ENCODE peak calls at places on chromosomes 5 and 9, in four cellular contexts. Z, R, B and L are unnamed samples.

GRCh38 chr5:150779397-150780179 is 1.0 kb downstream of the SMIM3 start:
- DNase-seq in B (no peak), Z (no peak), R (no peak), L (no peak)

GRCh38 chr5:123093279-123094226 is 4.5 kb downstream of the PRDM6 start:
- DNase-seq in R (no peak), B (no peak), Z (no peak), L (no peak)

GRCh38 chr9:131038256-131039128 is 29.5 kb downstream of the LAMC3 start:
- DNase-seq in Z (no peak), R (no peak), B (no peak), L (no peak)

GRCh38 chr5:78511116-78511906 is 137.3 kb downstream of the LHFPL2 start:
- DNase-seq in B (peak; percentile 71), R (no peak), Z (no peak), L (no peak)

GRCh38 chr9:16728128-16728505 is 142.4 kb downstream of the BNC2 start:
- DNase-seq in Z (no peak), R (no peak), B (no peak), L (no peak)

GRCh38 chr5:35087971-35088370 is 40.2 kb upstream of the AGXT2 start:
- DNase-seq in R (no peak), B (no peak), Z (no peak), L (no peak)

GRCh38 chr5:77011498-77011897 is 18.7 kb upstream of the AGGF1 start:
- DNase-seq in Z (no peak), R (no peak), B (no peak), L (no peak)

GRCh38 chr9:114799925-114800324 is 5.9 kb downstream of the TNFSF15 start:
- DNase-seq in R (no peak), B (no peak), Z (no peak), L (no peak)

GRCh38 chr5:154190652-154191304 is at the start of gene GALNT10:
- DNase-seq in Z (peak; percentile 55), R (no peak), B (peak; percentile 75), L (peak; percentile 45)

GRCh38 chr5:11791777-11792176 is 112.5 kb downstream of the CTNND2 start:
- DNase-seq in Z (no peak), R (no peak), B (no peak), L (no peak)

GRCh38 chr9:113417370-113417769 is 6.8 kb downstream of the C9orf43 start:
- DNase-seq in Z (no peak), B (no peak), R (no peak), L (no peak)

GRCh38 chr5:122062205-122062604 is 15.9 kb downstream of the LOX start:
- DNase-seq in R (no peak), B (no peak), Z (no peak), L (no peak)

GRCh38 chr5:120055858-120056257 is 408.2 kb upstream of the PRR16 start:
- DNase-seq in Z (no peak), B (no peak), R (no peak), L (no peak)

GRCh38 chr9:72857632-72858011 is 95.2 kb downstream of the ALDH1A1 start:
- DNase-seq in B (no peak), Z (no peak), R (no peak), L (no peak)

GRCh38 chr5:90528704-90529233 is 615 bp downstream of the LYSMD3 start:
- DNase-seq in R (no peak), Z (no peak), B (no peak), L (no peak)

GRCh38 chr9:81113408-81114124 is 575.8 kb downstream of the TLE1 start:
- DNase-seq in Z (no peak), B (no peak), R (no peak), L (no peak)

GRCh38 chr5:53023969-53024368 is 34.8 kb downstream of the ITGA2 start:
- DNase-seq in B (no peak), R (no peak), Z (no peak), L (no peak)

GRCh38 chr5:1220831-1221230 is 4.3 kb upstream of the SLC6A18 start:
- DNase-seq in Z (no peak), R (no peak), B (no peak), L (no peak)

GRCh38 chr5:73968246-73968645 is 342.2 kb downstream of the ARHGEF28 start:
- DNase-seq in Z (no peak), B (no peak), R (no peak), L (no peak)

GRCh38 chr9:136726118-136726517 is 13.7 kb downstream of the DIPK1B start:
- DNase-seq in Z (no peak), B (no peak), R (no peak), L (no peak)

GRCh38 chr9:12640021-12640587 is 53.1 kb upstream of the TYRP1 start:
- DNase-seq in R (peak; percentile 2), B (no peak), Z (no peak), L (no peak)

GRCh38 chr9:133510926-133511505 is 13.7 kb downstream of the MYMK start:
- DNase-seq in R (no peak), B (no peak), Z (no peak), L (no peak)

GRCh38 chr5:89268460-89268859 is 385.5 kb upstream of the MEF2C start:
- DNase-seq in Z (no peak), B (no peak), R (no peak), L (no peak)

GRCh38 chr9:122124528-122124927 is 31.4 kb upstream of the TTLL11 start:
- DNase-seq in R (no peak), B (peak; percentile 56), Z (no peak), L (no peak)

GRCh38 chr5:33997331-33997983 is 10.4 kb downstream of the AMACR start:
- DNase-seq in Z (peak; percentile 65), R (peak; percentile 13), B (peak; percentile 87), L (no peak)

GRCh38 chr9:68651280-68651893 is 53.7 kb upstream of the PIP5K1B start:
- DNase-seq in Z (no peak), R (no peak), B (no peak), L (no peak)

GRCh38 chr9:76181020-76181641 is 213.1 kb downstream of the RFK start:
- DNase-seq in R (peak; percentile 72), B (no peak), Z (peak; percentile 57), L (no peak)

GRCh38 chr5:118857700-118858099 is 130.6 kb downstream of the DTWD2 start:
- DNase-seq in B (no peak), Z (no peak), R (no peak), L (no peak)

GRCh38 chr5:180850434-180851078 is 10.5 kb downstream of the ZFP62 start:
- DNase-seq in R (no peak), B (no peak), Z (no peak), L (no peak)
- H3K9me3 ChIP-seq in R (peaks cover 10% of the 10 kb centered on the region), B (no peaks in the 10 kb centered on the region), Z (peaks cover 9% of the 10 kb centered on the region), L (peaks cover 14% of the 10 kb centered on the region)

GRCh38 chr9:89975024-89975423 is 370.2 kb downstream of the GADD45G start:
- DNase-seq in B (no peak), Z (no peak), R (no peak), L (no peak)
- TF ChIP-seq CTCF in B (no peak), Z (no peak), R (no peak), L (no peak)

GRCh38 chr5:17838506-17838905 is 204.2 kb downstream of the TAF11L14 start:
- DNase-seq in R (no peak), B (no peak), Z (no peak), L (no peak)
- H3K9me3 ChIP-seq in R (no peaks in the 10 kb centered on the region), B (no peaks in the 10 kb centered on the region), Z (no peaks in the 10 kb centered on the region), L (no peaks in the 10 kb centered on the region)

DNA sequence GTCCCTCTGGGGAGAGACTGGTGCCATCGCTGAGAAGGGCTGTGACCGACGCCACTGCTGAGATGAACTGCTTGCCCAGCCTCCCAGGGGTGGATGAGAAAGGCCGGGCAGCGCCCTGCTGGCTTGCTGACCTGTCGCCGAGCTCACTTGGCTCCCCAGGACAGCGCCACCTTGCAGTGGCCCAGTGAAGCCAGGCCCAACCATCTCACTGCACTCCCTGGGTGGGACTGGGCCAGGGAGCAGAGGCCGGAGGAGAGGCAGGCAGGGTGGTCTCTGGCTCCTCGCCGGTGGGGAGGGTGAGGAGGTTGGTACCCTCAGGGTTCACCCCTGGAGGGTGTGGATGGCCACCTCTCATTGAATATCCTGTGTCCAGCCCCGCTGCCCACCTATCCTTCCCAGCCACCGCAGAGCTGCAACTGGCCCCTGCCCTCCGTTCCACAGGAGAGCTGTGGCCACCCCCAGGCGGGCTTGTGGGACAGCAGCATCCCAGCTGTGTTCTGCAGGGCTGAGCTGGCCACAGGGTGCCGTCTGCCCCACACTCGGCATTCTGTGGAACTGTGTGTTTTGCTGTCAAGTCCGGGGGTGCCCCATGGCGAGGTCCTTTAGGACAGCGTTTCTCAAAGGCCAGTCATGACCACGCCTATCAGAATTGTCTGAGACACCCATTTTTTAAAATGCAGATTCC is 41.0 kb upstream of the FCN2 start:
- DNase-seq in Z (no peak), R (no peak), B (no peak), L (no peak)
- TF ChIP-seq CTCF in Z (no peak), R (no peak), B (no peak), L (no peak)

GRCh38 chr9:92988215-92988731 is 41.0 kb downstream of the FGD3 start:
- DNase-seq in R (peak; percentile 78), B (no peak), Z (no peak), L (no peak)
- H3K9me3 ChIP-seq in R (peaks cover 3% of the 10 kb centered on the region), B (no peaks in the 10 kb centered on the region), Z (no peaks in the 10 kb centered on the region), L (no peaks in the 10 kb centered on the region)

DNA sequence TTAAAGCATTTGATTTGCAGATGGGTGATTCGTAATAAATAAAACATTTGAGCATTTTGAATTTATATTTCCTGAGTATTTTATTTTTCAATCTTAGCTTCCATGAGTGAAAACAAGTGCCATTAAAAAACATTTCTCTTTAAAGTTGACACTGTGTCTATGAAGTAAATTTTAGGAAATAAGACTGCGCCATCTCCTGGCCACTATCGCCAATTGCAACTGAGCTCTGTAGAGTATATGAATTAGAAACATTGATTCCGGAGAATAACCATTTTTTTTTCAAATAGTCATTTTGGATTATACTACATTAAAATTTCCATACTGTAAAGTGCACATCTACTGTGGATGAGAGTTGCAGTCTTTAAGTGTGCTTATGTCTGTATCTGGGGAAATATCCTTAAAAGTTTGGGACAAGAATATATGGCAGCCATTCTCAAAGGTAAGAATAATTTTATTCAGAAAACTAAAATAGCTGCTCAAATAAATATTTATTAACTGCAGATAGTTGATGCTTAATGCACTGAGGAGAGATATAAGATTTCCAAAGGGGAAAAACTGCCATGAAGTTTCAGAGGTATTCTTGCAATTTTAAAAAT is 5.9 kb downstream of the DMRTA1 start:
- DNase-seq in R (peak; percentile 15), B (no peak), Z (peak; percentile 43), L (peak; percentile 11)
- TF ChIP-seq CTCF in R (peak; percentile 68), B (peak; percentile 70), Z (peak; percentile 51), L (peak; percentile 70)